ENCODE peak calls at places on chromosomes 3 and 15, in five cellular contexts. R is stimulated activated CD4-positive, alpha-beta T cell treated with anti-CD3 and anti-CD28 coated beads, Interleukin-12 subunit alpha, Interleukin-12 subunit beta, amount 100 ng/mL, for 48 hours; G is EL; Q is NCI-H1417; U is GM10248. X is an unnamed sample.

GRCh38 chr3:74824366-74824765 is 209.9 kb upstream of the CNTN3 start:
- DNase-seq in R (no peak), G (no peak), Q (no peak), U (no peak), X (no peak)

GRCh38 chr15:32828507-32829186 is 110.8 kb downstream of the GREM1 start:
- DNase-seq in R (no peak), G (peak; percentile 94), Q (no peak), U (no peak), X (no peak)

GRCh38 chr3:66812126-66812525 is 186.0 kb upstream of the KBTBD8 start:
- DNase-seq in R (no peak), G (no peak), Q (no peak), U (no peak), X (no peak)

GRCh38 chr15:61657461-61657860 is 402.8 kb downstream of the VPS13C start:
- DNase-seq in R (no peak), G (no peak), Q (no peak), U (no peak), X (no peak)

GRCh38 chr3:59374812-59375211 is 325.0 kb upstream of the CFAP20DC start:
- DNase-seq in R (no peak), G (no peak), Q (no peak), U (peak; percentile 60), X (no peak)

GRCh38 chr15:57495554-57496235 is 96.0 kb upstream of the MYZAP start:
- DNase-seq in R (no peak), G (no peak), Q (no peak), U (no peak), X (no peak)

GRCh38 chr15:59501531-59502113 is 63.6 kb downstream of the FAM81A start:
- DNase-seq in R (peak; percentile 12), G (peak; percentile 66), Q (peak; percentile 70), U (peak; percentile 72), X (peak; percentile 16)

GRCh38 chr3:44899683-44900367 is 25.4 kb downstream of the TGM4 start:
- DNase-seq in R (no peak), G (no peak), Q (no peak), U (no peak), X (no peak)

GRCh38 chr3:180175572-180175971 is 138.8 kb upstream of the PEX5L start:
- DNase-seq in R (no peak), G (no peak), Q (no peak), U (no peak), X (no peak)

GRCh38 chr3:188558343-188559068 is 404.5 kb downstream of the LPP start:
- DNase-seq in R (no peak), G (peak; percentile 34), Q (no peak), U (no peak), X (no peak)

GRCh38 chr3:71187715-71188114 is 395.8 kb downstream of the FOXP1 start:
- DNase-seq in R (no peak), G (no peak), Q (no peak), U (no peak), X (no peak)

GRCh38 chr15:20645956-20646355 is 104.4 kb upstream of the GOLGA6L6 start:
- DNase-seq in R (no peak), G (peak; percentile 1), Q (no peak), U (no peak), X (no peak)

GRCh38 chr15:63600646-63601025 is 3.4 kb downstream of the FBXL22 start:
- DNase-seq in R (peak; percentile 88), G (peak; percentile 91), Q (peak; percentile 97), U (peak; percentile 91), X (peak; percentile 88)

GRCh38 chr15:101348015-101348414 is 53.0 kb upstream of the SNRPA1 start:
- DNase-seq in R (no peak), G (no peak), Q (no peak), U (no peak), X (no peak)

GRCh38 chr3:66485291-66485968 is 15.4 kb downstream of the LRIG1 start:
- DNase-seq in R (no peak), G (peak; percentile 55), Q (no peak), U (no peak), X (no peak)

GRCh38 chr3:9340450-9341009 is 22.3 kb upstream of the THUMPD3 start:
- DNase-seq in R (no peak), G (peak; percentile 87), Q (no peak), U (no peak), X (no peak)

GRCh38 chr3:176953106-176954080 is 243.9 kb downstream of the TBL1XR1 start:
- DNase-seq in R (no peak), G (peak; percentile 20), Q (no peak), U (no peak), X (no peak)

GRCh38 chr15:69388259-69388658 is 25.9 kb upstream of the KIF23 start:
- DNase-seq in R (no peak), G (peak; percentile 88), Q (no peak), U (no peak), X (no peak)

GRCh38 chr3:179513867-179514266 is 48.9 kb upstream of the ACTL6A start:
- DNase-seq in R (no peak), G (no peak), Q (no peak), U (no peak), X (no peak)